ENCODE peak calls at places on chromosomes 2 and 18, in four cellular contexts. F is MM.1S, B is A549, K is fibroblast of the aortic adventitia. W is an unnamed sample.

GRCh38 chr2:205372141-205372540 is 310.2 kb upstream of the NRP2 start:
- DNase-seq in B (no peak), F (peak; percentile 27), K (peak; percentile 76), W (no peak)

GRCh38 chr18:2914185-2914584 is 67.4 kb downstream of the EMILIN2 start:
- DNase-seq in B (no peak), F (no peak), K (no peak), W (no peak)

GRCh38 chr18:12391487-12392136 is 14.6 kb upstream of the AFG3L2 start:
- DNase-seq in F (peak; percentile 69), B (peak; percentile 46), K (peak; percentile 83), W (peak; percentile 74)

GRCh38 chr18:76339246-76339620 is 155.8 kb downstream of the ZNF516 start:
- DNase-seq in F (no peak), K (no peak), B (no peak), W (no peak)

GRCh38 chr2:213723707-213724106 is 439.4 kb downstream of the SPAG16 start:
- DNase-seq in F (peak; percentile 17), B (no peak), K (no peak), W (peak; percentile 5)

GRCh38 chr2:166375736-166376487 is at the start of gene SCN9A:
- DNase-seq in B (peak; percentile 49), K (peak; percentile 46), F (peak; percentile 86), W (peak; percentile 64)

GRCh38 chr2:240500561-240501423 is 57.0 kb downstream of the ANKMY1 start:
- DNase-seq in B (no peak), K (no peak), F (no peak), W (no peak)

GRCh38 chr2:33426666-33427231 is 49.7 kb upstream of the RASGRP3 start:
- DNase-seq in B (no peak), F (no peak), K (peak; percentile 96), W (no peak)

GRCh38 chr18:62982600-62983251 is 267.4 kb downstream of the PHLPP1 start:
- DNase-seq in F (peak; percentile 47), B (peak; percentile 27), K (peak; percentile 80), W (peak; percentile 68)

GRCh38 chr18:5895300-5895885 is at the start of gene TMEM200C:
- DNase-seq in B (no peak), F (peak; percentile 58), K (no peak), W (no peak)

GRCh38 chr2:5482929-5483331 is 209.3 kb upstream of the SOX11 start:
- DNase-seq in F (no peak), B (no peak), K (no peak), W (peak; percentile 65)

GRCh38 chr2:175143678-175144077 is 24.3 kb downstream of the ATF2 start:
- DNase-seq in B (no peak), F (no peak), K (no peak), W (no peak)

GRCh38 chr2:108909917-108910515 is 79.0 kb downstream of the EDAR start:
- DNase-seq in F (no peak), B (no peak), K (no peak), W (no peak)

GRCh38 chr2:21103274-21103891 is 20.4 kb upstream of the TDRD15 start:
- DNase-seq in F (peak; percentile 50), K (no peak), B (no peak), W (no peak)

GRCh38 chr2:47569658-47570398 is 166.9 kb downstream of the MSH2 start:
- DNase-seq in K (no peak), F (peak; percentile 15), B (no peak), W (no peak)

GRCh38 chr2:220533485-220533884 is 906.1 kb downstream of the SLC4A3 start:
- DNase-seq in F (peak; percentile 10), K (no peak), B (peak; percentile 32), W (peak; percentile 22)
- TF ChIP-seq CTCF in F (no peak), K (peak; percentile 36), B (no peak), W (peak; percentile 35)

GRCh38 chr2:178419123-178419522 is 31.9 kb downstream of the PRKRA start:
- DNase-seq in B (no peak), K (peak; percentile 52), F (no peak), W (peak; percentile 22)
- TF ChIP-seq CTCF in B (peak; percentile 44), K (peak; percentile 30), F (no peak), W (no peak)

DNA sequence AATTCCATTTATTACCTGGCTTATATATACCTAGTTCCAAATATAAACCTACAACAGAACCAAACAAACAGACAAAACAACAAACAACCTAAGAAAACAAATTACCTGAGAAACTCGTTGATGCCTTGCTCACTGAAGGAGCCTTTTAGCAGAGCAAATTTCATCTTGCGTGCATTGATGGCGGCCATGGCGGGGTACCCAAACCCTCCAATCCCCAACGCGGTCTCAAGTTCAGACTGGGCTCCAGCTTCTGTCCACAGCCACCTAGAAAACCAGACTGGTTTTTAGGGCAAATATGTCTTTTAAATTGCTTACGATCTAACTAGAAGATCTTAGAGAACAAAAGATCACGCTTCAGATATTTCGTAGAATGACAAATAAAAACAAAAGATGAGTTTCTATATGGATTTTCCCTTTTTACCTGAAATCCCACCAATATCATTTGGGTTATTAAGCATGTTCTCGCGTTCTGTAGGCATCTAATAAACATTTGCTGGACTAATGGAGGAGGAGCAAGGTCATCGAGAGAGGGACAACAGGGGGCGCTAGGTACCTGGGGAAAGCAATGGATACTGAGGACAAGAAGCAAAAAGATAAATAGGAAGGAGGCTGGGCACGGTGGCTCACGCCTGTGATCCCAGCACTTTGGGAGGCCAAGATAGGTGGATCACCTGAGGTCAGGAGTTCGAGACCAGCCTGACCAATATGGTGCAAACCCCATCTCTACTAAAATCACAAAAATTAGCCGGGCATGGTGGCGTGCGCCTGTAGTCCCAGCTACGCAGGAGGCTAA is 25.2 kb downstream of the PDIA6 start:
- DNase-seq in F (peak; percentile 30), B (no peak), K (peak; percentile 5), W (peak; percentile 54)
- TF ChIP-seq CTCF in F (peak; percentile 55), B (peak; percentile 35), K (peak; percentile 32), W (peak; percentile 60)

GRCh38 chr2:231780123-231780908 is 766 bp downstream of the PDE6D start:
- DNase-seq in F (no peak), B (no peak), K (peak; percentile 12), W (peak; percentile 69)
- TF ChIP-seq CTCF in F (no peak), B (no peak), K (no peak), W (no peak)

DNA sequence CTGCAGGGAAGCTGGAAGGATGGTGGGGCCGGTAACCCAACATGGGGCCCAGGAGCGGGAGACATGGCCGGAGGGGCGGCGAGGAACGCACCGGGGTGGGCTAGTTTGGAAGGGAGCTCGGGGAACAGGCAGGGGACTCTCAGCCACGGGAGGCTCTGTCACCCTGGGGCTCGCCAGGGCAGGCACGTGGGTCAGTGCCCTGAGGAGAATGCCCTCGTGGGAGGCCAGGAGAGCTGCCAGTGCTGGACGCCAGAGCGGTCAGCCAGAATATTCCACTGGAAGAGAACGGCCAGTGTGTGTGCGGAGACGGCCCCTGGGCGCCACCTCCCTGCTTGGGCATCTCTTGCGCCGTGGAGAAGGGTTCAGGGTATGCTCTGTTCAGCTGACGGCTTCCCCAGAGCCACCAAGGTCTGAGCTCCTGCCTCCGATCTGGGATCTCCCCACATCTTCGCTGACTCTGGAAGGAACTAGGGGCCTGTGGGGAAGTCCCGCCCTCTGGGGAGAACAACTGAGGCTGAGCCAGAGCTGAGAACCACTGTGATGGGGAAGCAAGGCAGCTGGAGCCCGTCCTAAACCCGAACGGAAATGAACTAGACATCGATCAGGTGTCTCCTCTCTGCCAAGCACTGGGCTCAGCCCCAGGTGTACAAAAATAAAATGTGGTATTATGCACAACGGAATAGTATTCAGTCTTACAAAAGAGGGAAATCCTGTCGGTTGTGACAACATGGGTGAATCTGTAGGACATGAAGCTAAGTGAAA is 49.3 kb downstream of the TNP1 start:
- DNase-seq in B (no peak), K (no peak), F (no peak), W (no peak)
- TF ChIP-seq CTCF in B (no peak), K (no peak), F (no peak), W (no peak)